ENCODE peak calls at places on chromosomes 4 and X, in five cellular contexts. A, K, I, H and P are unnamed samples.

GRCh38 chr4:72063726-72064125 is 31.9 kb downstream of the NPFFR2 start:
- DNase-seq in A (no peak), K (no peak), I (no peak), H (no peak), P (no peak)

GRCh38 chr4:47786958-47787370 is 50.9 kb downstream of the CORIN start:
- DNase-seq in A (no peak), K (no peak), I (no peak), H (no peak), P (no peak)

GRCh38 chr4:147655639-147656038 is 28.3 kb downstream of the PRMT9 start:
- DNase-seq in A (no peak), K (no peak), I (no peak), H (no peak), P (no peak)

GRCh38 chr4:15479089-15479912 is 9.6 kb downstream of the CC2D2A start:
- DNase-seq in A (peak; percentile 89), K (peak; percentile 13), I (no peak), H (peak; percentile 59), P (no peak)

GRCh38 chrX:48086119-48086518 is 14.7 kb upstream of the ZNF630 start:
- DNase-seq in A (no peak), K (no peak), I (no peak), H (no peak), P (no peak)

GRCh38 chrX:77900688-77901087 is 1.4 kb downstream of the COX7B start:
- DNase-seq in A (no peak), K (no peak), I (no peak), H (no peak), P (no peak)

GRCh38 chrX:32530802-32531403 is 680.4 kb downstream of the DMD start:
- DNase-seq in A (peak; percentile 50), K (peak; percentile 50), I (no peak), H (peak; percentile 5), P (no peak)

GRCh38 chr4:75916091-75916661 is 13.9 kb upstream of the PPEF2 start:
- DNase-seq in A (peak; percentile 73), K (peak; percentile 44), I (no peak), H (peak; percentile 44), P (no peak)

GRCh38 chr4:13427599-13428325 is 56.4 kb downstream of the RAB28 start:
- DNase-seq in A (no peak), K (no peak), I (no peak), H (no peak), P (no peak)

GRCh38 chr4:152460488-152460887 is 75.4 kb downstream of the FBXW7 start:
- DNase-seq in A (no peak), K (no peak), I (no peak), H (no peak), P (no peak)
- TF ChIP-seq CTCF in A (no peak), K (no peak), I (no peak), H (no peak), P (peak; percentile 50)

GRCh38 chrX:153319295-153319694 is 2.3 kb downstream of the PNMA6F start:
- DNase-seq in A (no peak), K (no peak), I (no peak), H (no peak), P (no peak)

GRCh38 chrX:153321381-153322105 is at the start of gene PNMA6F:
- DNase-seq in A (no peak), K (no peak), I (no peak), H (no peak), P (no peak)

GRCh38 chrX:153317996-153318722 is 3.4 kb downstream of the PNMA6F start:
- DNase-seq in A (no peak), K (no peak), I (no peak), H (no peak), P (no peak)

GRCh38 chrX:153317306-153317705 is 4.3 kb downstream of the PNMA6F start:
- DNase-seq in A (no peak), K (no peak), I (no peak), H (no peak), P (no peak)

DNA sequence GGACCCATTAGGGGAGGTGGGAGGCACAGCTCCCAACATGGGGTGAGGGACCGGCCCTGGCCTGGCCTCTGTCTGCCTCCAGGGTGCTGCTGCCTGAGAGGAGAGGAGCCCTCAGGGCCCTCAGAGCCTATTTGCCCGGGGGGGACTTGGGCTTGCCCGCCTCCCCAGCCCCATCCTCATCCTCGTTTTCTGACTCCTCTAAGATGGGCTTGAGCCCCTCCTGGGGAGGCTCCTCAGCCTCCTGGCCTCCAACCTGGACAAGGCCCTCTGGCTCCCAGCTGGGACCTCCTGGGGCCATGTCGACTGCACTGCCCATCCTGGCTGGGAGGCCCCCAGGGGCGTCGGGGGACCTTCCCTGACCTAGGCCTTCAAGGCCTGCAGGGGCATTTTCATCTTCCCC is 2.8 kb downstream of the PNMA6F start:
- DNase-seq in A (no peak), K (no peak), I (no peak), H (no peak), P (no peak)
- TF ChIP-seq CTCF in A (no peak), K (no peak), I (no peak), H (no peak), P (no peak)

GRCh38 chrX:99933865-99934264 is 476.2 kb downstream of the PCDH19 start:
- DNase-seq in A (no peak), K (no peak), I (no peak), H (no peak), P (no peak)

GRCh38 chrX:99939883-99940232 is 470.2 kb downstream of the PCDH19 start:
- DNase-seq in A (no peak), K (no peak), I (no peak), H (no peak), P (no peak)

GRCh38 chrX:99938464-99938863 is 471.6 kb downstream of the PCDH19 start:
- DNase-seq in A (no peak), K (no peak), I (no peak), H (no peak), P (no peak)
- TF ChIP-seq CTCF in A (no peak), K (no peak), I (no peak), H (no peak), P (no peak)

GRCh38 chr4:19224820-19225219 is 1026.9 kb upstream of the SLIT2 start:
- DNase-seq in A (peak; percentile 49), K (peak; percentile 1), I (no peak), H (no peak), P (no peak)
- TF ChIP-seq CTCF in A (no peak), K (peak; percentile 52), I (no peak), H (peak; percentile 74), P (no peak)

GRCh38 chr4:94452476-94453300 is 946 bp downstream of the PDLIM5 start:
- DNase-seq in A (peak; percentile 80), K (no peak), I (no peak), H (peak; percentile 67), P (no peak)
- TF ChIP-seq CTCF in A (no peak), K (no peak), I (no peak), H (no peak), P (no peak)

DNA sequence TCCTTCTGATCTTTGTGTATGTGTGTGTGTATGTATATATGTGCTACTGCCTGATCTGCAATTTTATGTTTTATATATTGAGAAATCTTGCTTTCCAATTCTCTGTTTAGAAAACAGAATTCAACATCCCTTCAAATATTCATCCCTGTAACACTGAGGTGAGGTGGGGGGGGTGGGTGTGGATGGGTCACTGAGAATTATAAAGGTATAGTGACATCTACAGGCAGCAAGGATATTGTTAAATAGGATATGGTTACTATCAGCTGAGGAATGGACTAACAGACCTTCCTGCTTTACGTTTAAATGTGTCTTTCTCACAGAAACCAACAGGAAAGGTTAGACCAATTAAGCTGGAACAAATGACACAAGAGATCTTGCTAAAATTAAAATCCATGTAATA is 19.0 kb upstream of the MAGEB2 start:
- DNase-seq in A (peak; percentile 4), K (no peak), I (no peak), H (no peak), P (no peak)
- TF ChIP-seq CTCF in A (no peak), K (no peak), I (no peak), H (no peak), P (no peak)